ENCODE peak calls at places on chromosomes 7 and 10, in five cellular contexts. D is hepatocyte, Z is cardiac muscle cell, P is endodermal cell, L is PC-9. F is an unnamed sample. For H3K4me1 and H3K9me3, the result is how much of the 10 kb centered on the place peaks cover.

GRCh38 chr10:69674786-69675185 is 44.7 kb downstream of the FAM241B start:
- DNase-seq in D (no peak), Z (no peak), P (no peak), L (no peak), F (no peak)

GRCh38 chr7:73871163-73872011 is 10.4 kb downstream of the TMEM270 start:
- DNase-seq in D (no peak), Z (no peak), P (no peak), L (no peak), F (no peak)

GRCh38 chr7:37694208-37695080 is 10.9 kb downstream of the GPR141 start:
- DNase-seq in D (peak), Z (no peak), P (peak), L (no peak), F (no peak)

GRCh38 chr7:28408105-28408973 is 4.0 kb upstream of the CREB5 start:
- DNase-seq in D (no peak), Z (peak), P (peak), L (no peak), F (peak)

GRCh38 chr10:374354-374753 is 239.1 kb downstream of the ZMYND11 start:
- DNase-seq in D (no peak), Z (no peak), P (no peak), L (no peak), F (no peak)

GRCh38 chr7:135710417-135711138 is 17.4 kb downstream of the SLC13A4 start:
- DNase-seq in D (peak), Z (no peak), P (peak), L (no peak), F (no peak)

GRCh38 chr10:77548157-77548556 is 89.5 kb downstream of the KCNMA1 start:
- DNase-seq in D (no peak), Z (no peak), P (no peak), L (peak), F (no peak)

GRCh38 chr7:114047889-114048288 is 129.1 kb upstream of the PPP1R3A start:
- DNase-seq in D (peak), Z (no peak), P (no peak), L (no peak), F (no peak)

GRCh38 chr10:6070647-6071046 is 8.5 kb upstream of the IL2RA start:
- DNase-seq in D (no peak), Z (no peak), P (no peak), L (no peak), F (no peak)

GRCh38 chr7:105011771-105012502 is 2.1 kb upstream of the KMT2E start:
- DNase-seq in D (no peak), Z (no peak), P (no peak), L (no peak), F (peak)

GRCh38 chr7:142811154-142811737 is 40.5 kb downstream of the PRSS2 start:
- DNase-seq in D (peak), Z (peak), P (peak), L (peak), F (no peak)

GRCh38 chr7:99380032-99380822 is 5.7 kb downstream of the ARPC1B start:
- DNase-seq in D (no peak), Z (no peak), P (no peak), L (no peak), F (no peak)

GRCh38 chr10:112269266-112269665 is 13.9 kb upstream of the TECTB start:
- DNase-seq in D (no peak), Z (no peak), P (no peak), L (no peak), F (no peak)

GRCh38 chr7:601573-602340 is 82.1 kb upstream of the PDGFA start:
- DNase-seq in D (no peak), Z (no peak), P (no peak), L (no peak), F (no peak)

GRCh38 chr7:169854-170172 is 22.6 kb upstream of the FAM20C start:
- DNase-seq in D (no peak), Z (no peak), P (no peak), L (no peak), F (no peak)

GRCh38 chr7:91571601-91572000 is 307.4 kb downstream of the FZD1 start:
- DNase-seq in D (no peak), Z (no peak), P (no peak), L (no peak), F (no peak)

GRCh38 chr10:132341781-132342180 is 9.8 kb downstream of the LRRC27 start:
- DNase-seq in D (no peak), Z (no peak), P (no peak), L (no peak), F (no peak)

GRCh38 chr10:44907576-44907975 is 3.6 kb upstream of the TMEM72 start:
- DNase-seq in D (no peak), Z (no peak), P (no peak), L (no peak), F (no peak)

GRCh38 chr10:47449102-47449978 is 34.6 kb downstream of the ANXA8 start:
- DNase-seq in D (no peak), Z (no peak), P (peak), L (no peak), F (no peak)

GRCh38 chr7:135160858-135161653 is 9.5 kb downstream of the CYREN start:
- DNase-seq in D (no peak), Z (no peak), P (no peak), L (no peak), F (no peak)

GRCh38 chr10:99375444-99375843 is 46.3 kb downstream of the CNNM1 start:
- DNase-seq in D (no peak), Z (no peak), P (no peak), L (no peak), F (no peak)

GRCh38 chr7:105234886-105235285 is 153.8 kb downstream of the SRPK2 start:
- DNase-seq in D (no peak), Z (no peak), P (no peak), L (no peak), F (no peak)

GRCh38 chr10:47173929-47174442 is 126.0 kb upstream of the GDF10 start:
- DNase-seq in D (no peak), Z (no peak), P (peak), L (no peak), F (no peak)

GRCh38 chr7:112898432-112899290 is 108.5 kb upstream of the TMEM168 start:
- DNase-seq in D (peak), Z (peak), P (peak), L (peak), F (peak)

GRCh38 chr7:22418251-22419046 is 61.5 kb upstream of the RAPGEF5 start:
- DNase-seq in D (no peak), Z (no peak), P (no peak), L (no peak), F (no peak)

GRCh38 chr10:124211921-124212320 is 118.5 kb upstream of the CHST15 start:
- DNase-seq in D (no peak), Z (no peak), P (no peak), L (no peak), F (no peak)

GRCh38 chr7:131633342-131633843 is 77.0 kb upstream of the PODXL start:
- DNase-seq in D (no peak), Z (no peak), P (peak), L (peak), F (no peak)

GRCh38 chr7:97499204-97499603 is 232.7 kb upstream of the TAC1 start:
- DNase-seq in D (peak), Z (peak), P (peak), L (peak), F (peak)

GRCh38 chr7:96638669-96639068 is 71.0 kb downstream of the SEM1 start:
- DNase-seq in D (no peak), Z (no peak), P (no peak), L (no peak), F (no peak)

GRCh38 chr7:17275749-17276671 is 22.4 kb upstream of the AHR start:
- DNase-seq in D (peak), Z (no peak), P (no peak), L (no peak), F (no peak)

GRCh38 chr10:88848499-88848898 is 3.1 kb downstream of the ANKRD22 start:
- DNase-seq in D (no peak), Z (no peak), P (no peak), L (no peak), F (no peak)

GRCh38 chr7:71311576-71311975 is 179.6 kb downstream of the GALNT17 start:
- DNase-seq in D (no peak), Z (no peak), P (no peak), L (no peak), F (no peak)

GRCh38 chr10:31836569-31837406 is 91.8 kb downstream of the ARHGAP12 start:
- DNase-seq in D (peak), Z (peak), P (peak), L (peak), F (peak)

GRCh38 chr7:18064242-18064838 is 36.7 kb upstream of the PRPS1L1 start:
- DNase-seq in D (peak), Z (peak), P (peak), L (no peak), F (peak)

GRCh38 chr7:136555933-136556332 is 312.5 kb upstream of the CHRM2 start:
- DNase-seq in D (no peak), Z (peak), P (no peak), L (no peak), F (peak)

GRCh38 chr10:132322621-132323048 is 9.4 kb upstream of the LRRC27 start:
- DNase-seq in D (no peak), Z (no peak), P (no peak), L (no peak), F (no peak)

GRCh38 chr7:12643001-12643400 is 44.4 kb upstream of the ARL4A start:
- DNase-seq in D (no peak), Z (no peak), P (no peak), L (no peak), F (no peak)

GRCh38 chr7:143929224-143929920 is 5.7 kb upstream of the OR2F2 start:
- DNase-seq in D (no peak), Z (no peak), P (no peak), L (no peak), F (no peak)

GRCh38 chr10:3570855-3571266 is 214.1 kb downstream of the KLF6 start:
- DNase-seq in D (no peak), Z (no peak), P (peak), L (no peak), F (no peak)

GRCh38 chr10:120651000-120651399 is 194.0 kb downstream of the PLPP4 start:
- DNase-seq in D (no peak), Z (no peak), P (no peak), L (no peak), F (no peak)

GRCh38 chr10:120644549-120645410 is 187.8 kb downstream of the PLPP4 start:
- DNase-seq in D (no peak), Z (no peak), P (peak), L (no peak), F (no peak)

GRCh38 chr10:120643373-120643772 is 186.3 kb downstream of the PLPP4 start:
- DNase-seq in D (no peak), Z (no peak), P (no peak), L (no peak), F (no peak)

GRCh38 chr10:120646159-120646558 is 189.1 kb downstream of the PLPP4 start:
- DNase-seq in D (no peak), Z (no peak), P (no peak), L (no peak), F (no peak)

DNA sequence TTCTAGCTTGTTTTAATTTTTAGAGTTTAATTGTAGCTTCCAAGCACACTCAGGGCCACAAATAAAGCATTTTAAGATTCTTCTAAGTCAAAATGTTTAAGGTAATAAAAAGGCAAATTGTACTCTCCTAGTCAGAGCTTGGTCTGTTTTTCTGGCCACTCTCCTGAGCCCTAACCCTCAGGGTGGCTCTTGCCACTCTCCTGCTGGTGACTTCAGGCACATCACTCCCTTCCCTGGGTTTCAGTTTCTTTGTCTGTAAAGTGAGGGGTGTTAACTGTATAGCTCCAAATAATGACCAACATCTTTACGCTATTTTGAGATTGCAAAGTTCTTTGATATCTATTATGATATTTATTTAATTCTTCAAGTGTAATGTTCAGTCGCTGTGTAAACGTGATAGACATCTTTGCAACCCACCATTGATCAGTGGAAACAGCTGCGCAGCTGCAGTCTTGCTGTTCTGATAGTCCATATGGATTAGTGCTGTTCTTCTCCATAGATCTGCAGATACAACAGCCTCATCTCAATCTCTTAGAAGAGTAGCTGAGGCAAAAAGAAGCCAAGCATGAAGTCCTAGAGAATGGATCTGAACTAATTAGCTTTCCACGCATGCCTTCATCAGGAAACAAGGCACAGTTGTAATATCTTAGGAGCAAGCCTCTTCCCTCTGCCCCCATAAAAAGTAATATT is 189.9 kb downstream of the PLPP4 start:
- DNase-seq in D (no peak), Z (no peak), P (no peak), L (no peak), F (peak)
- TF ChIP-seq CTCF in D (no peak), Z (no peak), P (peak), L (no peak), F (peak)

GRCh38 chr7:20343211-20343610 is 12.5 kb downstream of the ITGB8 start:
- DNase-seq in D (no peak), Z (peak), P (peak), L (no peak), F (no peak)

GRCh38 chr7:20343954-20344353 is 13.3 kb downstream of the ITGB8 start:
- DNase-seq in D (no peak), Z (no peak), P (no peak), L (no peak), F (no peak)

GRCh38 chr7:20344396-20344795 is 13.7 kb downstream of the ITGB8 start:
- DNase-seq in D (no peak), Z (no peak), P (no peak), L (no peak), F (no peak)

GRCh38 chr7:20338285-20338684 is 7.6 kb downstream of the ITGB8 start:
- DNase-seq in D (no peak), Z (no peak), P (no peak), L (no peak), F (no peak)

GRCh38 chr7:20340839-20341238 is 10.1 kb downstream of the ITGB8 start:
- DNase-seq in D (no peak), Z (no peak), P (no peak), L (peak), F (no peak)
- H3K4me1 ChIP-seq in D (under half), Z (under half), P (under half), L (under half), F (under half)

GRCh38 chr7:64706625-64707292 is 40.8 kb downstream of the ZNF107 start:
- DNase-seq in D (no peak), Z (no peak), P (no peak), L (no peak), F (no peak)
- H3K9me3 ChIP-seq in D (under half), Z (under half), P (half or more), L (half or more), F (under half)

GRCh38 chr10:34222359-34222758 is 592.7 kb downstream of the PARD3 start:
- DNase-seq in D (no peak), Z (no peak), P (no peak), L (no peak), F (no peak)
- TF ChIP-seq CTCF in D (peak), Z (no peak), P (no peak), L (no peak), F (peak)

GRCh38 chr7:44257618-44258422 is 57.0 kb downstream of the YKT6 start:
- DNase-seq in D (peak), Z (peak), P (no peak), L (peak), F (peak)
- H3K4me1 ChIP-seq in D (under half), Z (half or more), P (under half), L (under half), F (under half)

DNA sequence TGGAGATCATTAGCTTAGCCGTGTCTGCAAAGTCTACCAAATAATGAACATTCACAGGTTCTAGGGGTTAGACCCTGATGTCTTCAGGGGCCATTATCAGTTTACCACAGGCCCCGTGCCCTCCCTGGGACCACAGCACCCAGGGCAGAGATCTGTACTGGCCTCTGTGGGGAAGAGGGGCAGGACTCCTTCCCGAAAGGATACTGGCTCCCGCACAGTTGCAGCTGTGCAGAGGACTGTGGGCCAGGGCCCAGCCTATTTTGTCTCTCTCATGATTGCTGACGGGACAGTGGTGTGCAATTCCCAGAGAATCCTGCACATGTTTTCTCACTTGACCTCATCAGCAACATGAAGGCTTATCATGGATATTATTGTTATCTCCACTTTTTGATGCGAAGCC is 243.9 kb downstream of the GLRX3 start:
- DNase-seq in D (no peak), Z (no peak), P (no peak), L (no peak), F (no peak)
- H3K9me3 ChIP-seq in D (under half), Z (under half), P (under half), L (under half), F (under half)

DNA sequence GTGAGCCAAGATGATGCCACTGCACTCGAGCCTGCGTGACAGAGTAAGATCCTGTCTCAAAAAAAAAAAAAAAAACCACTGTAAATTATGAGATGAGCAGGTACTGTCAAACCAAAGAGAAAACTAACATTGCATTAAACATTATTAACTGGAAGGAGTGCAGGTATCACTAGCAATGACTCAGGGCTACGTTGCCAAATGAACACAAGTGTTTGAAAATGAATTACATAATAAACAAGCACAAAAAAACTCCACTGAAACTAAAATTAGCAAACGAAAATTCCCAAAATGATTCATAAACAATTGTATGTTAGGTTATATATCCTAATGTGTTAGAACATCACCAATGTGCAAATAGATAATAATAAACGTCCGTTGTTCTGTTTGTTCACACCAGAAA is 42.8 kb downstream of the NSUN6 start:
- DNase-seq in D (no peak), Z (no peak), P (no peak), L (no peak), F (no peak)
- TF ChIP-seq CTCF in D (no peak), Z (no peak), P (no peak), L (no peak), F (no peak)

GRCh38 chr7:116218747-116219146 is 8.4 kb downstream of the TES start:
- DNase-seq in D (no peak), Z (no peak), P (no peak), L (no peak), F (no peak)
- H3K4me1 ChIP-seq in D (under half), Z (under half), P (under half), L (half or more), F (under half)